ENCODE peak calls at places on chromosomes 13 and 19, in seven cellular contexts. One of them, this sample, is unnamed.

GRCh38 chr13:101757446-101758039 is 305.1 kb downstream of the ITGBL1 start:
- DNase-seq in bronchial epithelial cell: peak
- DNase-seq in endothelial cell of umbilical vein: peak
- DNase-seq in fibroblast of lung: peak
- DNase-seq in left lung: no peak
- DNase-seq in ascending aorta: no peak
- DNase-seq in GM12865: peak
- DNase-seq in this sample: peak

GRCh38 chr13:31204592-31204991 is 4.8 kb downstream of the B3GLCT start:
- DNase-seq in bronchial epithelial cell: peak
- DNase-seq in endothelial cell of umbilical vein: peak
- DNase-seq in fibroblast of lung: peak
- DNase-seq in left lung: no peak
- DNase-seq in ascending aorta: no peak
- DNase-seq in GM12865: no peak
- DNase-seq in this sample: peak

GRCh38 chr19:9671654-9672053 is 3.2 kb downstream of the ZNF562 start:
- DNase-seq in bronchial epithelial cell: no peak
- DNase-seq in endothelial cell of umbilical vein: no peak
- DNase-seq in fibroblast of lung: no peak
- DNase-seq in left lung: no peak
- DNase-seq in ascending aorta: no peak
- DNase-seq in GM12865: no peak
- DNase-seq in this sample: no peak

GRCh38 chr19:17847538-17848366 is at the start of gene JAK3:
- DNase-seq in bronchial epithelial cell: peak
- DNase-seq in endothelial cell of umbilical vein: peak
- DNase-seq in fibroblast of lung: peak
- DNase-seq in left lung: peak
- DNase-seq in ascending aorta: no peak
- DNase-seq in GM12865: peak
- DNase-seq in this sample: peak

GRCh38 chr19:41528106-41528505 is 47.9 kb upstream of the CEACAM21 start:
- DNase-seq in bronchial epithelial cell: peak
- DNase-seq in endothelial cell of umbilical vein: no peak
- DNase-seq in fibroblast of lung: peak
- DNase-seq in left lung: no peak
- DNase-seq in ascending aorta: no peak
- DNase-seq in GM12865: no peak
- DNase-seq in this sample: no peak

GRCh38 chr13:51681037-51681678 is 96.9 kb downstream of the WDFY2 start:
- DNase-seq in bronchial epithelial cell: peak
- DNase-seq in endothelial cell of umbilical vein: no peak
- DNase-seq in fibroblast of lung: peak
- DNase-seq in left lung: no peak
- DNase-seq in ascending aorta: no peak
- DNase-seq in GM12865: peak
- DNase-seq in this sample: peak

GRCh38 chr13:74145249-74145970 is 11.2 kb upstream of the KLF12 start:
- DNase-seq in bronchial epithelial cell: no peak
- DNase-seq in endothelial cell of umbilical vein: no peak
- DNase-seq in fibroblast of lung: peak
- DNase-seq in left lung: no peak
- DNase-seq in ascending aorta: no peak
- DNase-seq in GM12865: no peak
- DNase-seq in this sample: peak

GRCh38 chr13:39415403-39415802 is 187.6 kb downstream of the LHFPL6 start:
- DNase-seq in bronchial epithelial cell: peak
- DNase-seq in endothelial cell of umbilical vein: peak
- DNase-seq in fibroblast of lung: peak
- DNase-seq in left lung: no peak
- DNase-seq in ascending aorta: no peak
- DNase-seq in GM12865: peak
- DNase-seq in this sample: peak

GRCh38 chr19:1910169-1910568 is 5.0 kb downstream of the ADAT3 start:
- DNase-seq in bronchial epithelial cell: no peak
- DNase-seq in endothelial cell of umbilical vein: no peak
- DNase-seq in fibroblast of lung: peak
- DNase-seq in left lung: no peak
- DNase-seq in ascending aorta: no peak
- DNase-seq in GM12865: no peak
- DNase-seq in this sample: peak

GRCh38 chr13:54750521-54750920 is 1721.9 kb downstream of the OLFM4 start:
- DNase-seq in bronchial epithelial cell: no peak
- DNase-seq in endothelial cell of umbilical vein: no peak
- DNase-seq in fibroblast of lung: no peak
- DNase-seq in left lung: no peak
- DNase-seq in ascending aorta: no peak
- DNase-seq in GM12865: no peak
- DNase-seq in this sample: no peak

GRCh38 chr13:42071667-42072419 is 23.4 kb downstream of the DGKH start:
- DNase-seq in bronchial epithelial cell: no peak
- DNase-seq in endothelial cell of umbilical vein: no peak
- DNase-seq in fibroblast of lung: peak
- DNase-seq in left lung: no peak
- DNase-seq in ascending aorta: no peak
- DNase-seq in GM12865: no peak
- DNase-seq in this sample: peak

DNA sequence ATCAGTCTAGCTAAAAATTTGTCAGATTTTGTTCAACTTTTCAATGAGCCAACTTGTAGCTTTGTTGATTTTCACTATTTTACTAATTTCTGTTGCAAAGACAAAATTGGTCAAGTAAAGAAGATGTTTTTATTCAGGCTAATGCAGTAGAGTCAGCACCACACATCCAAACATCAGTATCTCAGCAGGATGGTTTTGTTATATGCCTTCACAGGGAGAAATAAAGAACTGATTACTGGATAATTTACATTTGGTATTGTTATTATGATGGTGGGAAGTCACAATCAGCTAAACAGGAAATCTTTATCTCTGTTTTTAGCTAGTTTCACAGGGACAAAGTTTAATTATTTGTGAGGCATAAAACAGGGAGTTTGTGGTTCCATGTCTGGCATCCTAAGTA is 713.4 kb downstream of the SLITRK5 start:
- DNase-seq in bronchial epithelial cell: no peak
- DNase-seq in endothelial cell of umbilical vein: no peak
- DNase-seq in fibroblast of lung: no peak
- DNase-seq in left lung: no peak
- DNase-seq in ascending aorta: no peak
- DNase-seq in GM12865: no peak
- DNase-seq in this sample: no peak
- H3K4me3 ChIP-seq in bronchial epithelial cell: no peak
- H3K4me3 ChIP-seq in endothelial cell of umbilical vein: no peak
- H3K4me3 ChIP-seq in fibroblast of lung: no peak
- H3K4me3 ChIP-seq in left lung: no peak
- H3K4me3 ChIP-seq in ascending aorta: no peak
- H3K4me3 ChIP-seq in GM12865: no peak
- H3K4me3 ChIP-seq in this sample: no peak

GRCh38 chr19:5534787-5535586 is 32.8 kb downstream of the TINCR start:
- DNase-seq in bronchial epithelial cell: no peak
- DNase-seq in endothelial cell of umbilical vein: no peak
- DNase-seq in fibroblast of lung: peak
- DNase-seq in left lung: no peak
- DNase-seq in ascending aorta: no peak
- DNase-seq in GM12865: peak
- DNase-seq in this sample: no peak
- TF ChIP-seq CTCF in bronchial epithelial cell: peak
- TF ChIP-seq CTCF in endothelial cell of umbilical vein: no peak
- TF ChIP-seq CTCF in fibroblast of lung: no peak
- TF ChIP-seq CTCF in left lung: no peak
- TF ChIP-seq CTCF in ascending aorta: no peak
- TF ChIP-seq CTCF in GM12865: peak
- TF ChIP-seq CTCF in this sample: peak

DNA sequence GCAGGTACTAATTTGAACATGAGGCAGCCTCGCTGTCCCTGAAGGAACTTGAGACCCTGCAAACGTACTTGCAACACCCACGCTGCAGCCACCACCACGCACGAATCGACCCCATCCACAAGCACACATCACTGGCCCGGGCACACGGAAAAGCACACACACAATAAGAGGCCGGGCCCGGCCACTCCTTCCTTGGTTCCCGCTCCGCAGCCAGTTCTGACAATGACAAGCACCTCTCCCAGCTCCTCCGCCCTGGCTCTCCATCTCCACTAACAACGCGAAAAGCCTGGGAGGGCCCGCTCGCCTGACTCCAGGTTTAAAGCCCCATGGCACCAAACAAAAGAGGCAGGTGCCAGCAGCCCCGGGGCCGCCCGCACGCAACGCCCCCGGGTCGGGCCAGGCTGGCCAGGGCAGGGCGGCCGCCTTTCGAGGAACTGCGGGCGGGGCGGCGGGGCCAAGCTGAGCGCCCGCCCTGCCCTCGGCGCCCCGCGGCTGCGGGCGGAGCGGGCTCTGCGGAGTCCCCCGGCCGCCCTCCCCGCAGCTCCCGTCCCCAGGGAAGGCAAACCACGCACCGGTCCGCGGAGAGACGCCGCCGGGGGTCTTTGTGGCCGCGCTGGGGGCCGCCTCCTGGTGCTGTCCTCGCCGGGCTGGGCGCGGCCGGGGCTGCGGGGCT is 504 bp downstream of the DCLK1 start:
- DNase-seq in bronchial epithelial cell: no peak
- DNase-seq in endothelial cell of umbilical vein: no peak
- DNase-seq in fibroblast of lung: no peak
- DNase-seq in left lung: peak
- DNase-seq in ascending aorta: no peak
- DNase-seq in GM12865: no peak
- DNase-seq in this sample: no peak
- H3K4me3 ChIP-seq in bronchial epithelial cell: peak
- H3K4me3 ChIP-seq in endothelial cell of umbilical vein: peak
- H3K4me3 ChIP-seq in fibroblast of lung: peak
- H3K4me3 ChIP-seq in left lung: peak
- H3K4me3 ChIP-seq in ascending aorta: peak
- H3K4me3 ChIP-seq in GM12865: no peak
- H3K4me3 ChIP-seq in this sample: peak

DNA sequence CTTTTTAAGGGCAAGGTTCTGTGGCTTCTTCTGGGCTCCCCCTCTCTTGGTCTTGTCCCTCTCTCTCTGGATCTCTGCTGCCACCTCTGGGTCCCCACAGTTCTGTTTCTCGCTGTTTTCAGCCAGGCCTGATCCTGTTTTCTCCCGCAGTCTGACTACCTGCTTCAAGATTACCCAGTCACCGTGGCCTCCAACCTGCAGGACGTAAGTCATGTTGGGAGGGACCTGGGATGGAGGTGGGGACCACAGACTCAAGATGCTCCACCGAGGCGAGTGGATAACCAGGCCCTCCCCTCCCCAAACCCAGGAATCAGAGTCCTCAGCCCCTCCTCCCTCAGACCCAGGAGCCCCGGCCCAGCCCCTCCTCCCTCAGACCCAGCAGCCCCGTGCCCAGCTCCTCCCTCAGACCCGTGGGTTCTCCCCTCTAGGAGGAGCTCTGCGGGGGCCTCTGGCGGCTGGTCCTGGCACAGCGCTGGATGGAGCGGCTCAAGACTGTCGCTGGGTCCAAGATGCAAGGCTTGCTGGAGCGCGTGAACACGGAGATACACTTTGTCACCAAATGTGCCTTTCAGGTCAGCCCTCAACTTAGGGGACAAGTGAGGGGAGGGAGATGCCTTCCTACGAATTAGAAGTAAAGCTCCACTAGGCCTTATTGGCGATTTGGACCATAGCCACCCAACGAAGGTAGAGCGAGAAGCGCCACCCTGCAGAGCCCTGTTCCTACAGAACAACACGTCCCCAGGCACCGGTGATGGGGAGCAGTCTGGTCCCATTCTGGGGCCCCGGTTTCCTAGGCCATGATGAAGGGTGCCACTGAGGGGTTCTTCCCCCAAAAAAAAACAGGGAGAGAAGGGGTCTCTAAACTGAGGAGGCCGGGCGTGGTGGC is 2.2 kb downstream of the FLT3LG start:
- DNase-seq in bronchial epithelial cell: no peak
- DNase-seq in endothelial cell of umbilical vein: peak
- DNase-seq in fibroblast of lung: peak
- DNase-seq in left lung: no peak
- DNase-seq in ascending aorta: no peak
- DNase-seq in GM12865: peak
- DNase-seq in this sample: peak
- TF ChIP-seq CTCF in bronchial epithelial cell: peak
- TF ChIP-seq CTCF in endothelial cell of umbilical vein: peak
- TF ChIP-seq CTCF in fibroblast of lung: peak
- TF ChIP-seq CTCF in left lung: peak
- TF ChIP-seq CTCF in ascending aorta: peak
- TF ChIP-seq CTCF in GM12865: peak
- TF ChIP-seq CTCF in this sample: peak

GRCh38 chr19:11192957-11193939 is 4.1 kb downstream of the KANK2 start:
- DNase-seq in bronchial epithelial cell: no peak
- DNase-seq in endothelial cell of umbilical vein: no peak
- DNase-seq in fibroblast of lung: no peak
- DNase-seq in left lung: no peak
- DNase-seq in ascending aorta: no peak
- DNase-seq in GM12865: no peak
- DNase-seq in this sample: no peak

GRCh38 chr19:11194173-11194572 is 3.2 kb downstream of the KANK2 start:
- DNase-seq in bronchial epithelial cell: no peak
- DNase-seq in endothelial cell of umbilical vein: no peak
- DNase-seq in fibroblast of lung: no peak
- DNase-seq in left lung: no peak
- DNase-seq in ascending aorta: no peak
- DNase-seq in GM12865: no peak
- DNase-seq in this sample: no peak

GRCh38 chr19:11195681-11196080 is 1.7 kb downstream of the KANK2 start:
- DNase-seq in bronchial epithelial cell: no peak
- DNase-seq in endothelial cell of umbilical vein: no peak
- DNase-seq in fibroblast of lung: no peak
- DNase-seq in left lung: no peak
- DNase-seq in ascending aorta: no peak
- DNase-seq in GM12865: no peak
- DNase-seq in this sample: no peak

GRCh38 chr19:11195169-11195568 is 2.2 kb downstream of the KANK2 start:
- DNase-seq in bronchial epithelial cell: no peak
- DNase-seq in endothelial cell of umbilical vein: no peak
- DNase-seq in fibroblast of lung: peak
- DNase-seq in left lung: no peak
- DNase-seq in ascending aorta: no peak
- DNase-seq in GM12865: peak
- DNase-seq in this sample: peak

DNA sequence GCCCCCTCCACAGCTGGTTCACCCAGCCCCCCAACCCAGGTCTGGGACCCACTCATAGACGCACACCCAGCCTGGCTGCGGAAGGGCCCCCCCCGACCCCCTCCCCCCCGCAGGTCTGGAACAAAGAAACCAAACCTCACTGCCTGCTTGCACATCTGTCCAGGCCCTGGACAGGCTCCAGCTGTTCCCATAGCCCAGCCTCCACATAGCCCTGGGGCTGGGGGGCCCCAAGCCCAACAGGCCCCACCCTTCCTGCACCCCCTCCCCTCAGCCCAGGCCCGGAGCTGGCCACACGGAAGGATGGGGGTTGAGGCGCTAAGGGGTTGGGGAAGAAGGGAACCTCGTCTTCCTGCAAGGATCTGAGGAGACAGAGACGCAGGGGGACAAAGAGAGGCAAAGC is 2.7 kb downstream of the KANK2 start:
- DNase-seq in bronchial epithelial cell: no peak
- DNase-seq in endothelial cell of umbilical vein: no peak
- DNase-seq in fibroblast of lung: peak
- DNase-seq in left lung: no peak
- DNase-seq in ascending aorta: no peak
- DNase-seq in GM12865: no peak
- DNase-seq in this sample: peak
- H3K4me3 ChIP-seq in bronchial epithelial cell: no peak
- H3K4me3 ChIP-seq in endothelial cell of umbilical vein: no peak
- H3K4me3 ChIP-seq in fibroblast of lung: peak
- H3K4me3 ChIP-seq in left lung: peak
- H3K4me3 ChIP-seq in ascending aorta: peak
- H3K4me3 ChIP-seq in GM12865: no peak
- H3K4me3 ChIP-seq in this sample: peak

This sample was measured in fibroblast of pulmonary artery.